ENCODE peak calls at places on chromosome 2, in eight cellular contexts. One of them, this sample, is unnamed.

GRCh38 chr2:58769494-58770239 is 528.5 kb upstream of the FANCL start:
- DNase-seq in iris pigment epithelial cell: no peak
- DNase-seq in T-cell: no peak
- DNase-seq in WTC11: no peak
- DNase-seq in left ventricle myocardium superior: no peak
- DNase-seq in Right ventricle myocardium superior: no peak
- DNase-seq in NCI-H1105 treated with DMSO at 0.1 percent for 48 hours: no peak
- DNase-seq in fibroblast of pulmonary artery: no peak
- DNase-seq in this sample: no peak

GRCh38 chr2:143581989-143582719 is 452.9 kb downstream of the ARHGAP15 start:
- DNase-seq in iris pigment epithelial cell: peak
- DNase-seq in T-cell: no peak
- DNase-seq in WTC11: no peak
- DNase-seq in left ventricle myocardium superior: no peak
- DNase-seq in Right ventricle myocardium superior: no peak
- DNase-seq in NCI-H1105 treated with DMSO at 0.1 percent for 48 hours: no peak
- DNase-seq in fibroblast of pulmonary artery: no peak
- DNase-seq in this sample: no peak

GRCh38 chr2:88765154-88765948 is 73.9 kb downstream of the RPIA start:
- DNase-seq in iris pigment epithelial cell: peak
- DNase-seq in T-cell: peak
- DNase-seq in WTC11: peak
- DNase-seq in left ventricle myocardium superior: peak
- DNase-seq in Right ventricle myocardium superior: peak
- DNase-seq in NCI-H1105 treated with DMSO at 0.1 percent for 48 hours: no peak
- DNase-seq in fibroblast of pulmonary artery: peak
- DNase-seq in this sample: no peak

GRCh38 chr2:209322905-209323517 is 100.8 kb upstream of the MAP2 start:
- DNase-seq in iris pigment epithelial cell: no peak
- DNase-seq in T-cell: no peak
- DNase-seq in WTC11: no peak
- DNase-seq in left ventricle myocardium superior: no peak
- DNase-seq in Right ventricle myocardium superior: no peak
- DNase-seq in NCI-H1105 treated with DMSO at 0.1 percent for 48 hours: no peak
- DNase-seq in fibroblast of pulmonary artery: no peak
- DNase-seq in this sample: no peak

GRCh38 chr2:98898423-98898841 is 37.6 kb downstream of the CRACDL start:
- DNase-seq in iris pigment epithelial cell: no peak
- DNase-seq in T-cell: no peak
- DNase-seq in WTC11: no peak
- DNase-seq in left ventricle myocardium superior: no peak
- DNase-seq in Right ventricle myocardium superior: no peak
- DNase-seq in NCI-H1105 treated with DMSO at 0.1 percent for 48 hours: no peak
- DNase-seq in fibroblast of pulmonary artery: no peak
- DNase-seq in this sample: no peak

GRCh38 chr2:169977510-169977909 is 150.3 kb downstream of the UBR3 start:
- DNase-seq in iris pigment epithelial cell: no peak
- DNase-seq in T-cell: no peak
- DNase-seq in WTC11: no peak
- DNase-seq in left ventricle myocardium superior: no peak
- DNase-seq in Right ventricle myocardium superior: no peak
- DNase-seq in NCI-H1105 treated with DMSO at 0.1 percent for 48 hours: no peak
- DNase-seq in fibroblast of pulmonary artery: no peak
- DNase-seq in this sample: no peak

GRCh38 chr2:16278421-16279200 is 338.3 kb downstream of the MYCN start:
- DNase-seq in iris pigment epithelial cell: no peak
- DNase-seq in T-cell: no peak
- DNase-seq in WTC11: no peak
- DNase-seq in left ventricle myocardium superior: no peak
- DNase-seq in Right ventricle myocardium superior: no peak
- DNase-seq in NCI-H1105 treated with DMSO at 0.1 percent for 48 hours: no peak
- DNase-seq in fibroblast of pulmonary artery: no peak
- DNase-seq in this sample: no peak

GRCh38 chr2:174952607-174953006 is 52.6 kb downstream of the CHN1 start:
- DNase-seq in iris pigment epithelial cell: peak
- DNase-seq in T-cell: no peak
- DNase-seq in WTC11: no peak
- DNase-seq in left ventricle myocardium superior: no peak
- DNase-seq in Right ventricle myocardium superior: no peak
- DNase-seq in NCI-H1105 treated with DMSO at 0.1 percent for 48 hours: no peak
- DNase-seq in fibroblast of pulmonary artery: no peak
- DNase-seq in this sample: no peak

GRCh38 chr2:16824472-16824871 is 158.8 kb upstream of the CYRIA start:
- DNase-seq in iris pigment epithelial cell: no peak
- DNase-seq in T-cell: no peak
- DNase-seq in WTC11: no peak
- DNase-seq in left ventricle myocardium superior: no peak
- DNase-seq in Right ventricle myocardium superior: no peak
- DNase-seq in NCI-H1105 treated with DMSO at 0.1 percent for 48 hours: no peak
- DNase-seq in fibroblast of pulmonary artery: no peak
- DNase-seq in this sample: no peak

GRCh38 chr2:217127744-217128143 is 267.9 kb upstream of the TNP1 start:
- DNase-seq in iris pigment epithelial cell: peak
- DNase-seq in T-cell: no peak
- DNase-seq in WTC11: no peak
- DNase-seq in left ventricle myocardium superior: no peak
- DNase-seq in Right ventricle myocardium superior: no peak
- DNase-seq in NCI-H1105 treated with DMSO at 0.1 percent for 48 hours: peak
- DNase-seq in fibroblast of pulmonary artery: no peak
- DNase-seq in this sample: no peak

GRCh38 chr2:238790126-238790820 is 57.6 kb upstream of the TWIST2 start:
- DNase-seq in iris pigment epithelial cell: no peak
- DNase-seq in T-cell: no peak
- DNase-seq in WTC11: no peak
- DNase-seq in left ventricle myocardium superior: no peak
- DNase-seq in Right ventricle myocardium superior: no peak
- DNase-seq in NCI-H1105 treated with DMSO at 0.1 percent for 48 hours: no peak
- DNase-seq in fibroblast of pulmonary artery: no peak
- DNase-seq in this sample: no peak

GRCh38 chr2:168198476-168199192 is 48.8 kb downstream of the STK39 start:
- DNase-seq in iris pigment epithelial cell: peak
- DNase-seq in T-cell: no peak
- DNase-seq in WTC11: no peak
- DNase-seq in left ventricle myocardium superior: no peak
- DNase-seq in Right ventricle myocardium superior: no peak
- DNase-seq in NCI-H1105 treated with DMSO at 0.1 percent for 48 hours: no peak
- DNase-seq in fibroblast of pulmonary artery: no peak
- DNase-seq in this sample: no peak

GRCh38 chr2:191866195-191866594 is 19.3 kb upstream of the CAVIN2 start:
- DNase-seq in iris pigment epithelial cell: no peak
- DNase-seq in T-cell: no peak
- DNase-seq in WTC11: no peak
- DNase-seq in left ventricle myocardium superior: no peak
- DNase-seq in Right ventricle myocardium superior: no peak
- DNase-seq in NCI-H1105 treated with DMSO at 0.1 percent for 48 hours: no peak
- DNase-seq in fibroblast of pulmonary artery: no peak
- DNase-seq in this sample: no peak

This sample was measured in tibial artery.